ENCODE peak calls at places on chromosomes 3 and 15, in ten cellular contexts. C is iPS-NIHi11; N is occipital lobe; K is midbrain; B is heart left ventricle; H is T follicular helper cell; X is stimulated activated CD8-positive, alpha-beta memory T cell treated with anti-CD3 and anti-CD28 coated beads, Interleukin-15, amount 100 ng/mL, for 4 hours; O is activated T-cell treated with anti-CD3 and anti-CD28 coated beads for 48 hours; Q is T-helper 2 cell treated with Interferon-gamma antibody and Interleukin-4, amounts not matched to agents 5 μg/mL and 100 μg/mL, for 36 hours; V is HuH-7.5. P is an unnamed sample.

GRCh38 chr3:184540777-184541681 is 20.6 kb upstream of the EPHB3 start:
- DNase-seq in V (peak), N (no peak), B (peak), O (peak), H (peak), X (peak), Q (peak), C (peak), K (no peak), P (no peak)

GRCh38 chr15:29475096-29475495 is 205.5 kb upstream of the NSMCE3 start:
- DNase-seq in K (no peak), V (no peak), N (no peak), X (no peak), O (no peak), C (no peak), H (no peak), B (no peak), Q (no peak), P (no peak)

GRCh38 chr15:73800662-73801345 is 47.7 kb upstream of the INSYN1 start:
- DNase-seq in H (no peak), N (peak), B (peak), K (peak), O (no peak), Q (no peak), X (no peak), C (no peak), V (no peak), P (no peak)

GRCh38 chr3:12870942-12871341 is 29.6 kb upstream of the RPL32 start:
- DNase-seq in O (no peak), K (no peak), B (peak), V (no peak), N (no peak), H (no peak), Q (no peak), X (no peak), C (no peak), P (no peak)

GRCh38 chr3:77348244-77348855 is 308.5 kb downstream of the ROBO2 start:
- DNase-seq in O (no peak), H (no peak), B (no peak), V (no peak), C (peak), N (no peak), X (no peak), K (no peak), Q (no peak), P (no peak)

GRCh38 chr3:134336587-134336986 is 37.7 kb downstream of the AMOTL2 start:
- DNase-seq in V (no peak), X (no peak), C (no peak), B (no peak), Q (no peak), K (no peak), N (no peak), H (no peak), O (no peak), P (no peak)

GRCh38 chr3:182325213-182325941 is 467.9 kb upstream of the ATP11B start:
- DNase-seq in X (no peak), O (no peak), K (no peak), Q (no peak), V (no peak), C (no peak), H (no peak), N (no peak), B (no peak), P (no peak)

GRCh38 chr3:35275768-35276167 is 363.6 kb upstream of the ARPP21 start:
- DNase-seq in Q (no peak), C (no peak), K (no peak), H (no peak), V (no peak), X (no peak), N (no peak), O (no peak), B (no peak), P (no peak)

GRCh38 chr3:37183375-37183831 is 9.0 kb upstream of the LRRFIP2 start:
- DNase-seq in V (no peak), C (no peak), K (peak), H (no peak), O (no peak), X (no peak), Q (no peak), N (no peak), B (no peak), P (peak)

GRCh38 chr15:79046691-79047404 is 43.7 kb downstream of the RASGRF1 start:
- DNase-seq in X (no peak), K (no peak), N (no peak), H (no peak), V (no peak), B (no peak), C (no peak), Q (no peak), O (no peak), P (no peak)

GRCh38 chr3:65569129-65569528 is 469.6 kb downstream of the MAGI1 start:
- DNase-seq in B (no peak), Q (no peak), O (no peak), K (no peak), X (no peak), N (no peak), H (no peak), V (no peak), C (no peak), P (no peak)

GRCh38 chr3:86865506-86865905 is 125.4 kb downstream of the VGLL3 start:
- DNase-seq in C (no peak), B (no peak), X (no peak), N (no peak), K (no peak), V (no peak), Q (no peak), O (no peak), H (no peak), P (no peak)

GRCh38 chr3:34376691-34377090 is 578.3 kb downstream of the PDCD6IP start:
- DNase-seq in X (no peak), B (no peak), V (no peak), N (no peak), C (no peak), K (no peak), H (no peak), O (no peak), Q (no peak), P (no peak)

GRCh38 chr3:40608091-40608490 is 83.3 kb downstream of the ZNF621 start:
- DNase-seq in Q (no peak), C (no peak), X (no peak), K (no peak), H (no peak), V (no peak), B (no peak), O (no peak), N (no peak), P (no peak)

GRCh38 chr3:192883512-192883911 is 34.1 kb downstream of the MB21D2 start:
- DNase-seq in K (no peak), C (no peak), V (no peak), Q (no peak), N (no peak), H (no peak), X (no peak), B (no peak), O (no peak), P (no peak)

GRCh38 chr3:123090700-123091585 is 24.1 kb downstream of the PDIA5 start:
- DNase-seq in Q (no peak), O (no peak), B (no peak), K (no peak), X (no peak), C (no peak), V (no peak), N (no peak), H (no peak), P (no peak)

GRCh38 chr3:118943597-118943996 is 91.0 kb downstream of the IGSF11 start:
- DNase-seq in V (no peak), X (no peak), C (no peak), K (no peak), H (no peak), N (no peak), O (no peak), Q (no peak), B (no peak), P (no peak)

GRCh38 chr3:49401758-49402157 is 10.0 kb downstream of the RHOA start:
- DNase-seq in O (no peak), K (no peak), N (no peak), C (no peak), B (no peak), V (no peak), X (no peak), Q (no peak), H (no peak), P (no peak)

GRCh38 chr3:50340404-50341329 is at the start of gene RASSF1:
- DNase-seq in B (peak), K (no peak), Q (peak), C (no peak), V (no peak), H (peak), N (no peak), X (peak), O (peak), P (no peak)

GRCh38 chr15:42581272-42581730 is 5.9 kb downstream of the STARD9 start:
- DNase-seq in V (peak), H (peak), X (peak), Q (peak), B (peak), C (peak), O (peak), K (peak), N (peak), P (no peak)

GRCh38 chr3:99683465-99683864 is 45.1 kb downstream of the COL8A1 start:
- DNase-seq in K (no peak), N (no peak), B (no peak), C (no peak), H (no peak), X (no peak), Q (no peak), V (no peak), O (no peak), P (no peak)

GRCh38 chr15:66883322-66883911 is 181.4 kb downstream of the SMAD6 start:
- DNase-seq in X (no peak), O (no peak), H (no peak), B (peak), V (no peak), C (peak), K (no peak), Q (no peak), N (peak), P (peak)

GRCh38 chr15:31857194-31857593 is 173.1 kb upstream of the CHRNA7 start:
- DNase-seq in H (no peak), K (no peak), Q (no peak), V (no peak), B (no peak), O (no peak), C (peak), X (no peak), N (no peak), P (no peak)

GRCh38 chr3:168134931-168135330 is 39.2 kb upstream of the GOLIM4 start:
- DNase-seq in V (no peak), Q (no peak), N (no peak), X (no peak), H (no peak), O (no peak), B (no peak), K (no peak), C (no peak), P (no peak)

GRCh38 chr3:188683032-188683491 is 488.7 kb upstream of the TPRG1 start:
- DNase-seq in V (no peak), K (no peak), X (no peak), N (no peak), O (peak), H (no peak), B (no peak), C (no peak), Q (peak), P (peak)

GRCh38 chr15:101100593-101101442 is 151.0 kb downstream of the CHSY1 start:
- DNase-seq in K (no peak), V (no peak), N (no peak), H (no peak), O (no peak), X (no peak), B (no peak), C (no peak), Q (no peak), P (no peak)

GRCh38 chr15:91909574-91909973 is 56.1 kb downstream of the SLCO3A1 start:
- DNase-seq in C (no peak), N (no peak), K (no peak), V (no peak), Q (no peak), H (no peak), X (no peak), O (no peak), B (no peak), P (no peak)

GRCh38 chr3:60512506-60512905 is 738.7 kb downstream of the FHIT start:
- DNase-seq in O (no peak), X (no peak), N (no peak), H (no peak), C (no peak), Q (no peak), K (no peak), B (no peak), V (no peak), P (no peak)

GRCh38 chr3:158625881-158626280 is 18.4 kb upstream of the GFM1 start:
- DNase-seq in X (no peak), N (no peak), V (no peak), O (no peak), H (no peak), B (no peak), Q (no peak), K (no peak), C (no peak), P (no peak)

GRCh38 chr3:102979682-102980378 is 545.0 kb downstream of the ZPLD1 start:
- DNase-seq in X (no peak), B (peak), O (no peak), Q (no peak), C (no peak), K (no peak), V (no peak), H (no peak), N (no peak), P (no peak)

GRCh38 chr3:79264892-79265291 is 502.9 kb downstream of the ROBO1 start:
- DNase-seq in H (no peak), X (no peak), C (no peak), Q (no peak), V (no peak), O (no peak), N (no peak), B (no peak), K (no peak), P (no peak)

GRCh38 chr3:32612551-32612950 is 41.9 kb upstream of the DYNC1LI1 start:
- DNase-seq in Q (no peak), H (no peak), B (no peak), K (no peak), N (no peak), X (no peak), C (no peak), V (no peak), O (no peak), P (no peak)

GRCh38 chr3:197399486-197399885 is 101.1 kb upstream of the DLG1 start:
- DNase-seq in O (no peak), Q (no peak), B (no peak), X (no peak), N (no peak), V (no peak), K (no peak), C (no peak), H (no peak), P (no peak)

GRCh38 chr15:80120636-80121035 is 32.2 kb upstream of the FAH start:
- DNase-seq in H (no peak), O (no peak), C (no peak), X (no peak), V (no peak), Q (no peak), N (no peak), K (no peak), B (no peak), P (no peak)

GRCh38 chr15:40190591-40190990 is 29.7 kb downstream of the BUB1B start:
- DNase-seq in N (no peak), K (no peak), V (no peak), O (no peak), Q (no peak), X (no peak), C (no peak), B (no peak), H (no peak), P (peak)

GRCh38 chr3:41350441-41350840 is 151.1 kb downstream of the CTNNB1 start:
- DNase-seq in B (no peak), C (no peak), H (no peak), Q (no peak), V (no peak), N (no peak), K (no peak), X (no peak), O (no peak), P (no peak)

GRCh38 chr3:128334086-128334650 is 132.5 kb downstream of the DNAJB8 start:
- DNase-seq in N (no peak), O (no peak), K (no peak), X (no peak), C (no peak), Q (no peak), B (no peak), V (no peak), H (no peak), P (no peak)

GRCh38 chr3:20080956-20081554 is 40.8 kb downstream of the KAT2B start:
- DNase-seq in K (peak), H (no peak), V (no peak), N (peak), O (no peak), Q (no peak), C (no peak), X (no peak), B (peak), P (no peak)

P was measured in Panc1.